ENCODE peak calls at places on chromosomes 16 and 17, in six cellular contexts. W, G, K, Z, H and X are unnamed samples.

GRCh38 chr17:17943281-17943984 is 28.8 kb downstream of the TOM1L2 start:
- DNase-seq in W (peak), G (no peak), H (no peak), K (no peak), Z (no peak), X (no peak)

GRCh38 chr16:29925805-29926674 is at the start of gene KCTD13:
- DNase-seq in K (peak), H (peak), W (peak), Z (peak), G (peak), X (no peak)

GRCh38 chr17:81329927-81330883 is 35.1 kb upstream of the SLC38A10 start:
- DNase-seq in H (no peak), W (no peak), G (no peak), Z (no peak), K (no peak), X (no peak)

GRCh38 chr17:77281904-77282367 is 141.2 kb downstream of the SEC14L1 start:
- DNase-seq in H (no peak), K (no peak), Z (no peak), G (no peak), W (no peak), X (no peak)

GRCh38 chr17:33163827-33164555 is 129.1 kb downstream of the ASIC2 start:
- DNase-seq in K (no peak), W (no peak), Z (no peak), G (no peak), H (peak), X (peak)

GRCh38 chr17:49971848-49972485 is 3.0 kb downstream of the DLX4 start:
- DNase-seq in H (no peak), K (no peak), G (no peak), W (no peak), Z (peak), X (no peak)

GRCh38 chr16:19935696-19936095 is 51.0 kb upstream of the GPRC5B start:
- DNase-seq in K (no peak), G (no peak), Z (no peak), W (no peak), H (no peak), X (no peak)

GRCh38 chr16:3431779-3432219 is 11.5 kb downstream of the ZNF597 start:
- DNase-seq in W (peak), H (no peak), Z (no peak), G (peak), K (peak), X (no peak)

GRCh38 chr16:85883813-85884212 is 15.1 kb upstream of the IRF8 start:
- DNase-seq in K (no peak), Z (no peak), W (no peak), G (no peak), H (no peak), X (no peak)

GRCh38 chr16:66275795-66276428 is 90.6 kb upstream of the CDH5 start:
- DNase-seq in W (peak), K (no peak), H (no peak), Z (peak), G (no peak), X (peak)

GRCh38 chr17:81366648-81367047 is 28.6 kb upstream of the BAHCC1 start:
- DNase-seq in K (no peak), Z (no peak), G (no peak), H (no peak), W (no peak), X (no peak)

GRCh38 chr17:59004338-59005111 is 102.2 kb downstream of the TRIM37 start:
- DNase-seq in W (peak), K (peak), H (no peak), G (peak), Z (peak), X (no peak)

GRCh38 chr16:17299790-17300189 is 171.0 kb downstream of the XYLT1 start:
- DNase-seq in K (no peak), H (no peak), Z (peak), G (no peak), W (no peak), X (no peak)

GRCh38 chr17:1718362-1719165 is 5.9 kb upstream of the WDR81 start:
- DNase-seq in G (peak), Z (no peak), K (no peak), H (no peak), W (no peak), X (no peak)
- H3K27ac ChIP-seq in G (peak), Z (peak), K (peak), H (peak), W (no peak), X (peak)

GRCh38 chr16:74999683-75000480 is 1.1 kb downstream of the ZNRF1 start:
- DNase-seq in H (peak), Z (peak), G (peak), W (peak), K (peak), X (no peak)
- H3K27ac ChIP-seq in H (peak), Z (peak), G (peak), W (peak), K (no peak), X (no peak)

DNA sequence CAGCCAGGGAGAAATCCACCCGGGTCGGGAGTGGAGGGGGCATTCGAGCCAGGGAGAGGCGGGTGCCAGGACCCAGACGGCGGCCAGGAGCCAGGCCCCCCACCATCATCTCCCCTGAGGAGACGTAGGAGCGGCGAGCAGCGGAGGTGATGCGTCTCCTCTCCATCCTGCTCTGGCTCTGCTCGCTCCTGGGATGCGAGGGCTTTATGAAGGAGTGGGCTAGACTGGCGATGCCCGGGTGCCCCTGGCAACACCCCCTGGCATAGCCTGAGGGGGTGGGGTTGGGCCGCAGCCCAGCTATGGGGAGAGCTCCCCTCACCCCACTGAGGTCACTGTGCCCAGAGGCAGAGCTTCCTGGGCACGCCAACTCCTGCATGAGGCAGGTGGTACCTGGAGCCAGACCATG is at the start of gene GFAP:
- DNase-seq in W (no peak), G (no peak), K (no peak), H (no peak), Z (no peak), X (no peak)
- H3K27ac ChIP-seq in W (no peak), G (peak), K (no peak), H (peak), Z (peak), X (no peak)

GRCh38 chr17:74775409-74776043 is 619 bp downstream of the NAT9 start:
- DNase-seq in Z (no peak), G (no peak), K (no peak), H (no peak), W (no peak), X (no peak)

GRCh38 chr17:74773414-74773813 is 2.7 kb downstream of the NAT9 start:
- DNase-seq in G (no peak), Z (no peak), H (no peak), W (no peak), K (no peak), X (no peak)

GRCh38 chr17:74776044-74776962 is at the start of gene NAT9:
- DNase-seq in Z (peak), K (peak), H (peak), W (peak), G (peak), X (peak)

GRCh38 chr17:74772071-74772470 is 4.1 kb downstream of the NAT9 start:
- DNase-seq in K (no peak), H (no peak), Z (no peak), G (no peak), W (no peak), X (no peak)

GRCh38 chr17:74773871-74774286 is 2.3 kb downstream of the NAT9 start:
- DNase-seq in H (no peak), Z (no peak), K (no peak), G (no peak), W (no peak), X (no peak)
- H3K27ac ChIP-seq in H (no peak), Z (no peak), K (no peak), G (no peak), W (no peak), X (no peak)

DNA sequence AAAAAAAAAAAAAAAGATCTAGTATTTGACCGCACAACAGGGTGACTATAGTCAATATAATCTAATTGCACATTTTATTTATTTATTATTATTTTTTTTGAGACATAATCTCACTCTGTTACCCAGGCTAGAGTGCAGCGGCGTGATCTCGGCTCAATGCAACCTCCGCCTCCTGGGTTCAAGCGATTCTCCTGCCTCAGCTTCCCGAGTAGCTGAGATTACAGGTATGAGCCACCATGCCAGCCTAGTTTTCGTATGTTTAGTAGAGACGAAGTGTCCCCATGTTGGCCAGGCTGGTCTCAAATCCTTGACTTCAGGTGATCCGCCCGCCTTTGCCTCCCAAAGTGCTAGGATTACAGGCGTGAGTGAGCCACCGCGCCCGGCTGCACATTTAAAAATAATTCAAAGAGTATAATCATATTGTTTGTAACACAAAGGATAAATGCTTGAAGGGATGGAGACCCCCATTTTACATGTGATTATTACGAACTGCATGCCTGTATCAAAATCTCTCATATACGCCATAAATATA is 794 bp downstream of the ANKS3 start:
- DNase-seq in K (no peak), W (no peak), Z (no peak), G (no peak), H (no peak), X (no peak)
- H3K27ac ChIP-seq in K (peak), W (no peak), Z (no peak), G (no peak), H (peak), X (peak)

GRCh38 chr16:8788578-8789172 is 8.8 kb downstream of the TMEM186 start:
- DNase-seq in Z (no peak), H (no peak), G (no peak), W (no peak), K (no peak), X (no peak)
- H3K27ac ChIP-seq in Z (no peak), H (no peak), G (no peak), W (no peak), K (no peak), X (no peak)

GRCh38 chr17:41810659-41811548 is 845 bp downstream of the P3H4 start:
- DNase-seq in H (no peak), K (no peak), G (peak), W (no peak), Z (no peak), X (no peak)

GRCh38 chr17:41813039-41813680 is 356 bp downstream of the FKBP10 start:
- DNase-seq in H (no peak), Z (no peak), W (no peak), K (no peak), G (no peak), X (no peak)

GRCh38 chr17:41812176-41813038 is at the start of gene FKBP10:
- DNase-seq in K (peak), Z (peak), G (peak), W (peak), H (peak), X (no peak)

GRCh38 chr17:41813699-41814124 is 908 bp downstream of the FKBP10 start:
- DNase-seq in H (no peak), G (no peak), K (no peak), W (no peak), Z (no peak), X (no peak)

DNA sequence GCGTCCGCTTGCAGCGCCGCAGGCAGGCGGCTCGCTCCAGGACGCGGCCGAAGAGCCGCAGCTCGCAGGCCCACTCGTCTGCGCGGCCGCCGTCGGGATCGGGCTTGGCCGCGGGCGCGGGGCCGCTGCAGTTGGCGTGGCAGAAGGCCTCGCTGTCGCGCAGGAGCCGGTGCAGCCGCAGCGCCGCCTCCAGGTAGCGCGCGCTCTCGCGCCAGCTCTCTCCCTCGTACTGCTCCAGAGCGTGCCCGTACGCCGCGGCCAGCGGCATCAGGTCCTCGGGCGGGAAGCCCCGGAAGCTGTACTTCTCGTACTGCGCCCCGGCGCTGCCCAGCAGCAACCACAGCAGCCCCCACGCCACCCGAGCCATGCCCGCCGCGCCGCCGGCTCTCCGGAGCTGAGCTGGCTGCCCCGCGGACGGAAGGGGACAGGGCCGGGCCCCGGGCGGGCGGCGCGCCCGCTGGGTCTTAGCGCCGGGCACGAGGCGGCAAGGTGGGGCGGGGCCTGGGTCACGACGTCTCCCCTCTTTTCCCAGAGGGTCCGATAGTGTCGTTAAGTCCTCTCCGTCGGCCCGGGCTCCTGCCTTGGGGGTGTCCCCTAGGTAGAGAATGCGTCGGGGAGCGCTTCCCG is at the start of gene P3H4:
- DNase-seq in W (peak), H (no peak), Z (peak), K (peak), G (peak), X (no peak)
- H3K27ac ChIP-seq in W (no peak), H (peak), Z (peak), K (peak), G (peak), X (peak)